ENCODE peak calls at places on chromosomes 6 and 20, in five cellular contexts. Q is NT2/D1, V is HEK293T, G is GM12878, P is H1. X is an unnamed sample.

GRCh38 chr6:43954311-43955131 is 172.7 kb downstream of the MRPL14 start:
- DNase-seq in P (peak; percentile 40), V (no peak), Q (no peak), G (no peak), X (no peak)

GRCh38 chr6:134347916-134348805 is 30.2 kb upstream of the SGK1 start:
- DNase-seq in G (no peak), V (no peak), Q (no peak), P (no peak), X (no peak)

GRCh38 chr6:137349856-137350830 is 131.0 kb upstream of the IFNGR1 start:
- DNase-seq in G (no peak), Q (no peak), P (no peak), V (no peak), X (peak; percentile 94)

GRCh38 chr6:163288915-163289314 is 125.6 kb upstream of the QKI start:
- DNase-seq in G (no peak), P (no peak), V (no peak), Q (no peak), X (no peak)

GRCh38 chr6:91241946-91242613 is 655.2 kb upstream of the MAP3K7 start:
- DNase-seq in V (no peak), Q (no peak), P (no peak), G (no peak), X (no peak)

GRCh38 chr6:7759319-7759718 is 33.4 kb downstream of the BMP6 start:
- DNase-seq in V (no peak), Q (no peak), G (no peak), P (no peak), X (no peak)

GRCh38 chr6:112971651-112972050 is 624.5 kb downstream of the RFPL4B start:
- DNase-seq in G (no peak), P (no peak), Q (no peak), V (no peak), X (no peak)

GRCh38 chr20:3711418-3712043 is 869 bp downstream of the SIGLEC1 start:
- DNase-seq in G (no peak), V (no peak), P (no peak), Q (no peak), X (no peak)

GRCh38 chr6:13796781-13797180 is 17.6 kb downstream of the MCUR1 start:
- DNase-seq in P (no peak), G (no peak), Q (no peak), V (no peak), X (no peak)

GRCh38 chr6:100353276-100354015 is 111.3 kb downstream of the SIM1 start:
- DNase-seq in Q (no peak), G (no peak), P (no peak), V (no peak), X (no peak)

GRCh38 chr6:95280690-95281273 is 296.6 kb upstream of the MANEA start:
- DNase-seq in G (no peak), P (no peak), V (peak; percentile 8), Q (peak; percentile 39), X (no peak)

GRCh38 chr20:48186447-48186846 is 401.2 kb upstream of the SULF2 start:
- DNase-seq in Q (no peak), P (no peak), V (no peak), G (no peak), X (no peak)

GRCh38 chr6:21382821-21383455 is 210.6 kb upstream of the SOX4 start:
- DNase-seq in P (no peak), G (no peak), V (no peak), Q (no peak), X (no peak)

DNA sequence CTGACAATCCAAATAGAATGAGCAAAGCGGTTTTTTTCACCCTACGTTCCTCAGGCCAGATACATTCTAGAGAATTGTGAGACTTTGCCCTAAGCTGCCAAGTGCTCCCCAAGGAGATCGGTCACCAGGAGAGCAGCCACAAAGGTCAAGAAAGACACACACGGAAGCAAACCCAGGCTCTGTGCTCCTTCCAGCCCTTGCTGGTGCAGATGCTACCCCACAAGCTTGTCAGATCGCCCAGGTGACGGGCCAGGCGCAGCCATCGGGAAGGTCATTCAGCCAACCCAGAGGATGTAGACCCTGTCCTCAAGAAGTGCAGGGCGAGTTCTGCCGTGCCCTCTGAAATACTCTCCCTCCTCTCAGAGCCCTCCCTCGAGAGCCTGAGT is 36.3 kb downstream of the TAF8 start:
- DNase-seq in P (no peak), V (no peak), Q (no peak), G (no peak), X (no peak)
- TF ChIP-seq SUZ12 in P (no peak), V (no peak), Q (no peak), G (no peak), X (no peak)

GRCh38 chr6:11009353-11009752 is 34.8 kb downstream of the ELOVL2 start:
- DNase-seq in Q (peak; percentile 36), G (no peak), P (no peak), V (no peak), X (peak; percentile 65)

GRCh38 chr6:11011787-11012234 is 32.3 kb downstream of the ELOVL2 start:
- DNase-seq in G (no peak), Q (no peak), P (no peak), V (peak; percentile 50), X (peak; percentile 80)

GRCh38 chr6:11006060-11006459 is 38.0 kb downstream of the ELOVL2 start:
- DNase-seq in P (no peak), V (no peak), G (no peak), Q (no peak), X (peak; percentile 29)

GRCh38 chr6:11007715-11008608 is 36.1 kb downstream of the ELOVL2 start:
- DNase-seq in Q (no peak), G (no peak), P (no peak), V (no peak), X (peak; percentile 71)

GRCh38 chr6:11008821-11009220 is 35.3 kb downstream of the ELOVL2 start:
- DNase-seq in P (no peak), Q (no peak), V (no peak), G (no peak), X (no peak)
- TF ChIP-seq SUZ12 in P (no peak), Q (no peak), V (no peak), G (no peak), X (no peak)

GRCh38 chr6:70599187-70599586 is 32.5 kb downstream of the SDHAF4 start:
- DNase-seq in P (no peak), V (no peak), Q (no peak), G (no peak), X (no peak)

GRCh38 chr6:70604254-70604653 is 37.5 kb downstream of the SDHAF4 start:
- DNase-seq in Q (no peak), P (no peak), G (no peak), V (no peak), X (no peak)

DNA sequence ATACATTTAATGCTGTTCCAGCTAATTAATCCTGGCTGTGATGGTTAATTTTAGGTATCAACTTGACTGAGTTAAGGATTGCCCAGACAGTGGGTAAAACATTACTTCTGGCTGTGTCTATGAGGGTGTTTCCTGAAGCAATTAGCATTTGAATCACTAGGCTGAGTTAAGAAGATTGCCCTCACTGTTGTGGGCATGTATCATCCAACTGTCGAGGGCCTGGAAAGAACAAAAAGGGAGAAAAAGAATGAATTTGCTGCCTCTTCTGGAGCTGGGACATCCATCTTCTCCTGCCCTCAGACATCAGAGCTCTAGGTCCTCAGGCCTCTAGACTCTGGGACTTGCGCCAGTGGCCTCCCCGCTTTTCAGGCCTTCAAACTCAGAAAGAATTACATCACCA is 34.3 kb downstream of the SDHAF4 start:
- DNase-seq in Q (peak; percentile 30), P (no peak), V (no peak), G (no peak), X (no peak)
- TF ChIP-seq SUZ12 in Q (no peak), P (no peak), V (no peak), G (no peak), X (no peak)

DNA sequence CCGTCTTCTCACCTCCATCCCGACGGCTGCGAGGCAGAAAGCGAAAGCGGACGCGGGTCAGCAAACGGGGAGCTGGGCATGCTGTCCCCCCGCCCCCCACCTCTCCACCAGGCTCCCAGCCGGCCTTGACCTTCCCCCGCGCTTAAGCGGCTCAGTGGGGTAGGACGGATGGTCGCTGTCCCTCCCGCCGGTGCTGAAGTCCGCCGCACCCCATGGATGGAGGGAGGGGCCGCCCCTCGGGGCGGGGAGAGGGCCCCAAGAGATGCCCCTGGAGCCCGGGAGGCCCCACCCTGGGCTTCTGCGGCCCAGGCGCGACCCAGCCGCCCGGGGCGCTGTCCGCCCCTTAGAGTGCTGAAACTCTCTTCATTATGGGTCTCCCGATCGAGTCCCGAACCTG is at the start of gene KCNB1:
- DNase-seq in G (no peak), V (peak; percentile 73), Q (peak; percentile 81), P (peak; percentile 96), X (peak; percentile 59)
- TF ChIP-seq SUZ12 in G (no peak), V (no peak), Q (no peak), P (no peak), X (no peak)

GRCh38 chr20:50652702-50653294 is 38.5 kb downstream of the RIPOR3 start:
- DNase-seq in V (no peak), P (no peak), G (peak; percentile 27), Q (no peak), X (no peak)
- TF ChIP-seq SUZ12 in V (no peak), P (no peak), G (no peak), Q (no peak), X (no peak)

GRCh38 chr6:71965404-71965803 is 79.1 kb downstream of the RIMS1 start:
- DNase-seq in Q (no peak), G (no peak), V (peak; percentile 13), P (no peak), X (no peak)
- TF ChIP-seq SUZ12 in Q (no peak), G (no peak), V (no peak), P (no peak), X (no peak)

GRCh38 chr20:63190828-63191227 is 25.1 kb downstream of the YTHDF1 start:
- DNase-seq in G (no peak), Q (no peak), V (no peak), P (no peak), X (no peak)

GRCh38 chr20:63192721-63193120 is 23.2 kb downstream of the YTHDF1 start:
- DNase-seq in Q (no peak), P (no peak), G (no peak), V (no peak), X (no peak)

GRCh38 chr20:63189846-63190559 is 25.9 kb downstream of the YTHDF1 start:
- DNase-seq in P (no peak), G (no peak), V (no peak), Q (no peak), X (no peak)

GRCh38 chr20:63189322-63189642 is 26.6 kb downstream of the YTHDF1 start:
- DNase-seq in G (no peak), Q (no peak), V (no peak), P (no peak), X (no peak)

DNA sequence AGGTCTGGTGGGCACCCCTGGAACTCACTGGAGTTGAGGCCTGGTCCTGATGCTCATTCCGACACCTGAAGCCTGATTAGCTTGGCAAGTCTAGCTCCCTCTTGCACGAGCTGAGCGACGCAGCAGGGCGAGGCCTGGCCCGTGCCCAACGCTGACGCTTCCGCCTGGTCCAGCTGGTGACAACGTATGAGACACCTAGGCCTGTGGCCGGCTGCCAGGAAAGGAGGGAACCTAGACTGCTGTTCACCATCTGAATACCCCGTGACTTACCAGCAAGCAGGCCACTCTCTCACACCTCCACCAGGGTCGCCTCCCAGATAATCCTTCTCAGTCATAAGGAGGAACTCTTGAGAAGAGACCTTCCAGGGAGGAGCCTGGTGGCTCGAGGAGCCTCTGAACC is 24.5 kb downstream of the YTHDF1 start:
- DNase-seq in Q (no peak), P (no peak), G (no peak), V (no peak), X (no peak)
- TF ChIP-seq SUZ12 in Q (no peak), P (no peak), G (no peak), V (no peak), X (no peak)

X was measured in HepG2.